ENCODE peak calls at places on chromosomes 13 and 19, in five cellular contexts. V is progenitor cell of endocrine pancreas, U is heart right ventricle, P is astrocyte of the cerebellum, Y is GM20000. H is an unnamed sample.
A peak's percentile ranks its signal among the peaks of the same experiment; 100 is the strongest.

GRCh38 chr19:16062789-16063188 is 13.5 kb upstream of the TPM4 start:
- DNase-seq in V (peak; percentile 34), U (peak; percentile 55), P (no peak), Y (peak; percentile 76), H (peak; percentile 66)

GRCh38 chr13:77386046-77386445 is 59.2 kb upstream of the MYCBP2 start:
- DNase-seq in V (no peak), U (no peak), P (no peak), Y (no peak), H (no peak)

GRCh38 chr13:74452176-74452575 is 318.0 kb upstream of the KLF12 start:
- DNase-seq in V (no peak), U (no peak), P (no peak), Y (no peak), H (no peak)

GRCh38 chr13:77298403-77298802 is 28.5 kb downstream of the MYCBP2 start:
- DNase-seq in V (no peak), U (no peak), P (no peak), Y (peak; percentile 16), H (peak; percentile 19)

GRCh38 chr19:13978306-13978705 is 26.0 kb downstream of the DCAF15 start:
- DNase-seq in V (peak; percentile 75), U (peak; percentile 87), P (no peak), Y (no peak), H (no peak)

GRCh38 chr13:60047943-60048342 is 115.8 kb downstream of the DIAPH3 start:
- DNase-seq in V (no peak), U (no peak), P (no peak), Y (no peak), H (no peak)

GRCh38 chr19:48720613-48721296 is 1.2 kb upstream of the MAMSTR start:
- DNase-seq in V (peak; percentile 91), U (peak; percentile 98), P (peak; percentile 99), Y (peak; percentile 98), H (peak; percentile 97)

GRCh38 chr13:107799001-107799400 is 416.3 kb downstream of the LIG4 start:
- DNase-seq in V (no peak), U (no peak), P (no peak), Y (no peak), H (no peak)

GRCh38 chr19:34482380-34483250 is 1.1 kb downstream of the WTIP start:
- DNase-seq in V (peak; percentile 40), U (no peak), P (no peak), Y (no peak), H (peak; percentile 43)

GRCh38 chr19:18437481-18438330 is at the start of gene ISYNA1:
- DNase-seq in V (no peak), U (peak; percentile 69), P (no peak), Y (peak; percentile 85), H (peak; percentile 83)

GRCh38 chr13:42497798-42498197 is 76.2 kb upstream of the TNFSF11 start:
- DNase-seq in V (no peak), U (no peak), P (peak; percentile 32), Y (peak; percentile 45), H (peak; percentile 30)

GRCh38 chr13:51050021-51050886 is 60.8 kb downstream of the C13orf42 start:
- DNase-seq in V (no peak), U (no peak), P (no peak), Y (no peak), H (no peak)

DNA sequence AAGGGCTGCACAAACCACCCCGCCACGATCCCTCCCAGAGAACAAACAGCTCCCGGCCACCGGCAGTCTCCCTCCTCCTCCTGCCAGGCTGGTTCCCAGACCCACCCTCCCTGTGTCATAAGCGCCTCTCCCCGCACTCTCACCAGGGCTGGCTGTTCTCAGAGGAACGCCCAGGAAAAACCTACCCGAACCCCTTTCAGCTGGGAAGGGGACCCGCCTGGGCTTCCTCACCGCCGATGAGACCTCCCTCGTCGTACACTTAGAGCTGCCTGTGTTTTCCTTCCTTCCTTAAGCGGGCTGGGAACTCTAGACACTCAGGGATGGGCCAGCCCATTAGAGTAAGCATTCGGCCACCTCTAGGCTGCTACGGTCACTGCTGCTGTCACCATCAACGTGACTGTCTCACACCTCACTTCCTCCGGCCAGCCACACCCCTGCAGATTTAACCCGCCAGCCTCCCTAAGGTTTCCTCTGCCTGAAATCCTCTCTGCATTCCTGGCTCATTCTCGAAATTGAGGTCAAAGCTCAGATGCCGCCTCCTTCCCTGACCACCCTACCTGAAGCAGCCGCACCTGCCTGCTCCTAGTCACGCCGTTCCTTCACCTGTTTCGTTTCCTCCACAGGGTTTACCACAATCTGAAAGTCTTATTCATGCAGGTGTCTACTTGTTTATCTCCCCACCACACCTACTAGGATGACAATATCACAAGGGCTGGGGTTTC is 6.3 kb upstream of the RDH13 start:
- DNase-seq in V (no peak), U (peak; percentile 44), P (no peak), Y (peak; percentile 60), H (peak; percentile 65)
- TF ChIP-seq CTCF in V (no peak), U (no peak), P (no peak), Y (no peak), H (no peak)

GRCh38 chr19:3372413-3372812 is 6.0 kb downstream of the NFIC start:
- DNase-seq in V (no peak), U (no peak), P (no peak), Y (no peak), H (no peak)
- TF ChIP-seq CTCF in V (no peak), U (no peak), P (no peak), Y (no peak), H (no peak)

DNA sequence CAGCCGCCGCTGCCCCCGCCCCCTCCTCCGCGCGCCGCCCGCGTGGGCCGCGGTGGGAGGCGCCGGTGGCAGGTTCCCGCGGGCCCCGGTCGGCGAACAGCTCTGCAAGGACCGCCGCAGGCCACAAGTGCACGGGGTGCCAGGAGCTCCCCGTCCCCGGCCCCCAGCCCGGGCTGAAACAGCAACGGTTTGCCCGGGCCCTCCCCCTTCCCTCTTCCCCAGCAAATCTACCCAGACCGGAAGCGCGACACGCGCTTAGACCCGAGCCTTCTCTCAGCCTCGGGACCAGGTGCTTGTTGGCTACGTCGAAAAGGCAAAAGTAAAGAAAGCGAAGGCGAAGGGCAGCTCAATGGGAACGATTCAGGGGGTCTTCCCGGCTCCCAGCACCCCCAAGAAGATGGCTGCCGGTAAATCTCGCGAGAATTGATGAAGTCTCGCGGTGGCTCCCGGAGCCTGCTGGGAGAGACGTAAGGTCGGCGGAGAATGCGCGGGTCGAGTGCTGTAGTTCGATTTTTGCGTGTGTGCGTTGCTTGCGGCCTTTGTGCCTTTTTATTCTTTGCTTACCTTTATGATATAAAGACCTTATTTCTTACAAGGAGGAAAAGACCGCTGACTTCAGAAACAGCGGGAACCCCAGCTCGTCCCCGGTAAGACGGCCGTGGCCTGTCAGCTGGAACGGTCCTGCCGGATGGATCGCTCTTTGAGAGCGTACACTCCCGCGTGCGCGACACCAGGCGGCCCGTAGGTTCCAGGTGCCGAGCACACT is at the start of gene RBM26:
- DNase-seq in V (peak; percentile 91), U (peak; percentile 97), P (peak; percentile 92), Y (peak; percentile 95), H (peak; percentile 94)
- TF ChIP-seq CTCF in V (no peak), U (no peak), P (no peak), Y (no peak), H (peak; percentile 9)

GRCh38 chr13:36475468-36475867 is 43.2 kb downstream of the CCNA1 start:
- DNase-seq in V (no peak), U (no peak), P (peak; percentile 1), Y (no peak), H (no peak)
- TF ChIP-seq CTCF in V (no peak), U (no peak), P (no peak), Y (no peak), H (no peak)

DNA sequence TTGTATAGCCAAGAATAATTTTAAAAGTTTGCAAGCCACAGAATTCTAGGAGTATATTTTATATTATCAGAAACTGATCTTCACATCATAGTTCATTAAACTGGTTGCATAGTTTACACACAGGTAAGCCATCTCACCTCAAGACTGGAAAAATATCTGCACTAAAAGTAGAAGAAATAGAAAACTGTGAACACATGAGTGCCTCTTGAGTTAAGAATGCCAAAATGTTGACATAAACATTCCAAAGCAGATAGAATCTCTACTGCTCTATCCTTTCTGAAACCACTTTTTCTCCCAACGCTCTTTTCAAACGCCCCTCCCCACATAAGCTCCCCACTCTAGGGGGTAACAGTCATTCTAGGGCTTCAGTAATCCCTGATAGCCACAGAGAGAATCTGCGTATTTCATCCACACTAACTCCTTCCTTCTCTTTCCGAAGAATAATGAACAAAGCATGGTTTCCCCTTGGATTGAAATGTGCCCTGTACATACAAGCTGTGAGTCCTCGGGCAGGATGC is 201.5 kb downstream of the IRS2 start:
- DNase-seq in V (no peak), U (no peak), P (no peak), Y (no peak), H (no peak)
- TF ChIP-seq CTCF in V (no peak), U (no peak), P (no peak), Y (no peak), H (no peak)

H was measured in GM13977.